ENCODE peak calls at places on chromosomes 7 and 10, in six cellular contexts. R, N, H, F, Y and B are unnamed samples.

GRCh38 chr10:43131906-43132305 is 6.3 kb upstream of the CSGALNACT2 start:
- DNase-seq in H (no peak), N (no peak), R (no peak), F (no peak), Y (no peak), B (no peak)

GRCh38 chr7:139362302-139362701 is 2.6 kb downstream of the LUC7L2 start:
- DNase-seq in N (no peak), R (no peak), H (peak; percentile 53), Y (no peak), F (no peak), B (peak; percentile 19)

GRCh38 chr7:46281071-46281470 is 360.0 kb upstream of the IGFBP3 start:
- DNase-seq in H (no peak), Y (no peak), N (no peak), F (no peak), R (no peak), B (no peak)

GRCh38 chr7:107854989-107855388 is 36.0 kb upstream of the DLD start:
- DNase-seq in F (no peak), R (no peak), H (no peak), N (no peak), Y (no peak), B (no peak)

GRCh38 chr7:151679868-151680534 is 160.3 kb upstream of the RHEB start:
- DNase-seq in F (peak; percentile 62), R (no peak), Y (no peak), N (peak; percentile 22), H (no peak), B (no peak)

GRCh38 chr7:135653285-135654080 is 8.8 kb upstream of the STMP1 start:
- DNase-seq in N (no peak), Y (no peak), R (no peak), H (no peak), F (no peak), B (no peak)

GRCh38 chr10:50624866-50625491 is 1.2 kb upstream of the SGMS1 start:
- DNase-seq in F (no peak), R (no peak), Y (peak; percentile 78), N (peak; percentile 95), H (peak; percentile 87), B (peak; percentile 62)

GRCh38 chr10:117555863-117556262 is 13.3 kb downstream of the EMX2 start:
- DNase-seq in R (no peak), Y (no peak), F (no peak), N (peak; percentile 66), H (no peak), B (no peak)

GRCh38 chr10:94062611-94063010 is 68.9 kb downstream of the PLCE1 start:
- DNase-seq in R (no peak), Y (no peak), F (no peak), H (no peak), N (no peak), B (no peak)

GRCh38 chr7:39567294-39567693 is 1.1 kb downstream of the YAE1 start:
- DNase-seq in N (no peak), R (no peak), H (no peak), F (no peak), Y (no peak), B (no peak)

GRCh38 chr10:110459600-110459999 is 38.1 kb upstream of the DUSP5 start:
- DNase-seq in F (no peak), H (no peak), R (no peak), Y (no peak), N (no peak), B (no peak)

GRCh38 chr10:126016156-126016805 is 119.9 kb downstream of the FANK1 start:
- DNase-seq in H (no peak), N (no peak), F (no peak), R (no peak), Y (no peak), B (no peak)

GRCh38 chr10:8039323-8039922 is 15.1 kb upstream of the GATA3 start:
- DNase-seq in N (no peak), F (no peak), H (peak; percentile 76), Y (no peak), R (no peak), B (no peak)

GRCh38 chr10:30000802-30001571 is 58.4 kb downstream of the JCAD start:
- DNase-seq in R (no peak), N (peak; percentile 81), H (no peak), Y (no peak), F (no peak), B (no peak)

GRCh38 chr7:142808802-142809583 is 38.2 kb downstream of the PRSS2 start:
- DNase-seq in R (peak; percentile 91), H (no peak), Y (peak; percentile 56), N (no peak), F (no peak), B (no peak)

GRCh38 chr7:98284335-98285036 is 3.0 kb downstream of the BRI3 start:
- DNase-seq in N (peak; percentile 94), R (no peak), H (no peak), Y (peak; percentile 85), F (no peak), B (no peak)

GRCh38 chr10:114174462-114175190 is 623 bp upstream of the CCDC186 start:
- DNase-seq in Y (peak; percentile 64), F (no peak), R (no peak), H (peak; percentile 43), N (peak; percentile 87), B (peak; percentile 55)

GRCh38 chr10:123748711-123749110 is 82.6 kb downstream of the GPR26 start:
- DNase-seq in R (no peak), F (no peak), H (no peak), Y (no peak), N (no peak), B (no peak)